ENCODE peak calls at places on chromosomes 3 and 15, in six cellular contexts. G is NCI-H1105; I is islet precursor cell; W is CD4-positive, alpha-beta T cell; X is dorsolateral prefrontal cortex; L is HT-29. E is an unnamed sample.

GRCh38 chr3:42053476-42053875 is 37.7 kb upstream of the TRAK1 start:
- DNase-seq in X (peak), I (no peak), W (no peak), L (no peak), G (no peak), E (no peak)

GRCh38 chr15:28886431-28887343 is 913 bp downstream of the APBA2 start:
- DNase-seq in W (no peak), I (no peak), L (no peak), X (no peak), G (no peak), E (no peak)

GRCh38 chr15:33068531-33068990 is 126.0 kb downstream of the FMN1 start:
- DNase-seq in G (peak), W (no peak), L (peak), X (no peak), I (peak), E (peak)

GRCh38 chr3:45807645-45808540 is 11.6 kb upstream of the SLC6A20 start:
- DNase-seq in G (no peak), L (no peak), I (peak), X (no peak), W (no peak), E (no peak)

GRCh38 chr3:160999268-160999667 is 105.9 kb downstream of the B3GALNT1 start:
- DNase-seq in W (no peak), G (no peak), I (no peak), X (no peak), L (peak), E (no peak)

GRCh38 chr3:48064292-48064829 is 48.1 kb upstream of the MAP4 start:
- DNase-seq in L (no peak), X (no peak), I (no peak), G (no peak), W (no peak), E (no peak)

GRCh38 chr15:63048986-63049665 is 6.6 kb downstream of the TPM1 start:
- DNase-seq in I (peak), L (peak), W (peak), X (peak), G (peak), E (peak)

GRCh38 chr3:116423365-116423764 is 21.9 kb downstream of the LSAMP start:
- DNase-seq in G (no peak), W (no peak), I (peak), L (peak), X (no peak), E (no peak)

GRCh38 chr3:113769551-113769950 is 22.7 kb downstream of the ATP6V1A start:
- DNase-seq in W (no peak), G (no peak), I (no peak), L (peak), X (no peak), E (no peak)

GRCh38 chr3:44893097-44893496 is 18.7 kb downstream of the TGM4 start:
- DNase-seq in I (no peak), L (no peak), X (no peak), G (no peak), W (no peak), E (no peak)

GRCh38 chr3:118269537-118270125 is 765.0 kb downstream of the IGSF11 start:
- DNase-seq in I (no peak), W (no peak), L (no peak), X (no peak), G (no peak), E (no peak)

GRCh38 chr15:39479916-39480315 is 101.0 kb upstream of the THBS1 start:
- DNase-seq in W (no peak), X (no peak), L (no peak), I (no peak), G (no peak), E (no peak)

GRCh38 chr3:38331257-38332022 is 15.1 kb upstream of the XYLB start:
- DNase-seq in I (no peak), W (no peak), X (no peak), L (no peak), G (no peak), E (no peak)

GRCh38 chr3:143807987-143808386 is 40.3 kb downstream of the SLC9A9 start:
- DNase-seq in I (no peak), W (no peak), X (no peak), G (no peak), L (no peak), E (no peak)

GRCh38 chr3:63993653-63994079 is 29.6 kb downstream of the PSMD6 start:
- DNase-seq in I (peak), W (peak), G (peak), X (peak), L (peak), E (no peak)

GRCh38 chr3:38030126-38031021 is 932 bp upstream of the PLCD1 start:
- DNase-seq in G (no peak), I (no peak), L (no peak), W (no peak), X (no peak), E (no peak)

GRCh38 chr15:100334015-100334414 is 7.8 kb downstream of the ADAMTS17 start:
- DNase-seq in L (no peak), X (no peak), I (no peak), W (no peak), G (no peak), E (no peak)